ENCODE peak calls at places on chromosomes 13 and 19, in five cellular contexts. O is HCT116, A is gastrocnemius medialis, S is upper lobe of left lung, R is prostate gland. I is an unnamed sample.

GRCh38 chr13:91313103-91313502 is 34.4 kb upstream of the MIR17HG start:
- DNase-seq in O (no peak), A (no peak), S (no peak), R (no peak), I (peak)

GRCh38 chr13:53191091-53191490 is 162.5 kb downstream of the OLFM4 start:
- DNase-seq in O (no peak), A (no peak), S (no peak), R (no peak), I (no peak)

GRCh38 chr19:53868091-53868891 is 608 bp downstream of the MYADM start:
- DNase-seq in O (no peak), A (no peak), S (peak), R (peak), I (no peak)

GRCh38 chr19:12647490-12648071 is 19.0 kb downstream of the MAN2B1 start:
- DNase-seq in O (no peak), A (peak), S (peak), R (peak), I (peak)

GRCh38 chr19:48644839-48645651 is 942 bp downstream of the CA11 start:
- DNase-seq in O (peak), A (peak), S (peak), R (peak), I (peak)

GRCh38 chr19:55080121-55080914 is 4.6 kb downstream of the EPS8L1 start:
- DNase-seq in O (peak), A (no peak), S (peak), R (peak), I (peak)

GRCh38 chr13:48505597-48506091 is 27.2 kb downstream of the RCBTB2 start:
- DNase-seq in O (no peak), A (peak), S (peak), R (peak), I (no peak)

GRCh38 chr13:51715613-51716012 is 88.3 kb downstream of the DHRS12 start:
- DNase-seq in O (no peak), A (no peak), S (no peak), R (no peak), I (no peak)

GRCh38 chr13:32902898-32903297 is 113.3 kb upstream of the KL start:
- DNase-seq in O (no peak), A (peak), S (no peak), R (no peak), I (no peak)

GRCh38 chr19:41957838-41958366 is 1.2 kb downstream of the RABAC1 start:
- DNase-seq in O (peak), A (peak), S (peak), R (peak), I (peak)

GRCh38 chr13:21330126-21330861 is 128.8 kb downstream of the ZDHHC20 start:
- DNase-seq in O (no peak), A (no peak), S (no peak), R (no peak), I (no peak)

GRCh38 chr19:720691-721160 is 12.0 kb downstream of the PALM start:
- DNase-seq in O (no peak), A (no peak), S (no peak), R (no peak), I (no peak)

GRCh38 chr13:51785592-51786424 is 18.2 kb downstream of the DHRS12 start:
- DNase-seq in O (no peak), A (peak), S (peak), R (no peak), I (peak)

GRCh38 chr13:19860884-19861655 is 2.4 kb downstream of the ZMYM5 start:
- DNase-seq in O (peak), A (no peak), S (peak), R (no peak), I (no peak)

GRCh38 chr13:103883698-103884097 is 817.5 kb upstream of the SLC10A2 start:
- DNase-seq in O (no peak), A (no peak), S (no peak), R (no peak), I (no peak)

GRCh38 chr19:45364696-45365095 is 5.7 kb downstream of the ERCC2 start:
- DNase-seq in O (no peak), A (no peak), S (no peak), R (no peak), I (no peak)

DNA sequence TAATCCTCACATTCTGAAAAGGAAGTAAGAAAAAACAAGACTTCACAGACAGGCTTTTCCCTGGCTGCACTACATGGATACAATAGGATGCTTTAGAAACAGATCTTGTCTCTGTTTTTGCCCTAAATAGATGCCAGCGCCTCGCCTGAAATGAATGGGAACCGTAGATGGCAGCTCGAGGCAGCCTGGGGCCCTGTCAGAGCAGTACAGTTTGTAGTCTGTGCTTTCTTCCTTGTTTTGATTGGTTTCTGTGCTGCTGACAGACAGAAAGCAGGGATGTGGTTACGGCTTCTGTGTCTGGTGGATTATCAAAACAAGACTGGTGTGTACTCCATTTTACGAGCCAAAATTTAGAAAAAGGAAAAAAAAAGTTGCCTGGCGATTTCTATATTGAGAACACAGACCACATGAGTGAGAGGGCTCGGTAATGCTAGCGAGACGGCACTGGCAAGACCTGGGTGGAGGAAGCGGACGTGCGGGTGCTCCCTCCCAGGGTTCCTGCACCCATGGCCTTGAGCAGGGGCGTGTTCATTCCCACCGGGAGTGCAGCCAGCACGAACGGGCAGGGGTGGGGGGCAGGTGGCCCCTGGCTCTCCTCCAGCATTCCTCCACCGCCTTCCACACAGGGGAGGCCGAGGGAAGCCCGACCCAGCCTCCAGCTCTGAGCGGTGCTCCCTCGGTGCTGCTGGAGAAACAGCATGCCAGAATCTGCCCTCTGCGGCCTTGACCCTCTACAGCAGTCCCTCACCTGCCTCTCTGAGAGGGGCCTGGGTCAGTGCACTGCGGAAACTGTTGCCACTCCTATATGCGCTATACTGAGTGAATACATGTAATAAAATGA is 37.5 kb upstream of the C1QTNF9 start:
- DNase-seq in O (no peak), A (no peak), S (peak), R (no peak), I (no peak)
- TF ChIP-seq POLR2A in O (no peak), A (no peak), S (peak), R (no peak), I (peak)

GRCh38 chr19:3554254-3555083 is 2.9 kb downstream of the MFSD12 start:
- DNase-seq in O (no peak), A (no peak), S (no peak), R (no peak), I (no peak)

GRCh38 chr19:3556423-3556977 is 886 bp downstream of the MFSD12 start:
- DNase-seq in O (no peak), A (no peak), S (no peak), R (no peak), I (no peak)

GRCh38 chr19:3555653-3556422 is 1.5 kb downstream of the MFSD12 start:
- DNase-seq in O (no peak), A (no peak), S (no peak), R (no peak), I (no peak)

GRCh38 chr19:3556978-3557460 is 367 bp downstream of the MFSD12 start:
- DNase-seq in O (no peak), A (peak), S (peak), R (peak), I (no peak)

DNA sequence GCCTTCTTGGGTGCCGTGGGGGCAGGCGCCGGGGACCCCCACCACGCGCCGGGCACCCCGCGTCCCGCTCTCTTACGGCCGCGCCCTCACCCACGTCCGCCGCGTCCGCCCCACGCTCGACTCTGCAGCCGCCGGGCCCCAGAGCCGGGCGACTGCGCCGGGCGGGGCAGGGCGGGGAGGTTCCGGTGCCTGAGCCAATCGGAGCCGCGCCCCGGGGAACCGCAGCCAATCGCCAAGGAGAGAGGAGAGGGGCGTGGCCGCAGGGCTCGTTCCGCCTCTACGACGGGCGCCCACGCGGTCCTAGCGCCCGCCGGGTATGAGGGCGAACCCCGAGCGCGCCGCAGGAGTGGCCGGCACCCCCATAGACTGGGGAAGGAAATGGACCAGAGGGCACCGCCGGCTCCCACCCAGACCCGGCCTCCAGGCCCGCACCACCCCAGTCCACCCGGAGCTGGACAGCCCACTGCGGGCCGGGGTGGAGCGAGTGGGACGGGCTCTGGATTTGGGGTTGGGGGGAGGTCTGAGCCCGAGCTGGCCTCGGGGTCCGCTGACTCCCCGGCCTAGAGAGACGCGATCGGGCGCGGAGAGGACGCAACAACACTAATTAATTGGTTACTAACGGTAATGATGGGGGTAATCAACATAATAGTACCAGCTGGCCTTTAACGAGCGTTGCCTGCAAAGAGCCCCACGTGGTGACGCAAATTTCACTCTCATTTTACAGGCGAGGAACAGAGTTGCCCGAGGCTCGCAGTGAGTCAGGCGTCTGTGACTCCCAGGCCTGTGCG is at the start of gene MFSD12:
- DNase-seq in O (peak), A (peak), S (peak), R (peak), I (peak)
- TF ChIP-seq POLR2A in O (peak), A (peak), S (peak), R (peak), I (peak)

DNA sequence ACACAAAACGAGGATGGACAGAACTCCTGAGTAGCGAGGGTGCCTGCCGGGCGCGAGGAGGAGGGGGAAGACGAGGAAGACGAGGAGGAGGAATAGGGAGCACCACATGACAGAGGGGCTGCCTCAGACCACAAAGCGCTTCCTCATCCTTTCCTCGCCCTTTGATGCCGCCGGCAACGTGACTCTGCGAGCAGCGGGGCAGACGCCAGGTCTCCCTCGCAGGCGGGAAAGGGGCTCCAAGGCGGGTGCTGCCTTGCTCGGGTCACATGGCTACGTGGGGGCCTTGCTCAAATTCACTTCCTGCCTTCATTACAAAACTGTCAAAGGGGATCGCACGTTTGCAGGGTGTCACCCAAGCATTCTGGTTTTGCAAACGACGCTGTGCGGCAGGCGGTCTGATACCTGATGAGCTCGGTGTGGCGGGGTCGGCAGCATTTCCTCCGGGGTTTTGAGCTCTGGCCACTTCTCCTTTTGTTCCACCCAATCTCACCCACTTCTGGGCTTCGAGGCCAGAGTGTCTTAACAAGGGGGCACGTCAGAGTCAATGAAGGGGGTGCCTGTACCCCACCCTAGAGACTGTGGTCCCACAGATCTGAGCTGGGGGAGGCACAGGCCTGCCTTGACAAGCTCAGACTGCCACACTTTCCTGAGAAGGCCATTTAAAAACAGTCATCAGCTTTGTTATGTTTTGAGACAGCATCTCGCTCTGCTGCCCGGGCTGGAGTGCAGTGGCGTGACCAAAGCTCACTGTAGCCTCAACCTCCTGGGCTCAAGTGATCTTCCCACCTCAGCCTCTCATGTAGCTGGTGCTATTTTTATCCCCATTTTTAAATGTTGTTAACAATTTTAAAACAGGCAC is 14.9 kb downstream of the MAP2K2 start:
- DNase-seq in O (no peak), A (no peak), S (peak), R (no peak), I (no peak)
- TF ChIP-seq POLR2A in O (no peak), A (no peak), S (no peak), R (no peak), I (no peak)

GRCh38 chr19:2047076-2047448 is 4.0 kb downstream of the MKNK2 start:
- DNase-seq in O (no peak), A (peak), S (no peak), R (no peak), I (no peak)
- TF ChIP-seq POLR2A in O (no peak), A (no peak), S (no peak), R (no peak), I (no peak)

GRCh38 chr19:50830266-50831025 is 2.9 kb downstream of the KLK15 start:
- DNase-seq in O (no peak), A (no peak), S (no peak), R (no peak), I (no peak)
- TF ChIP-seq POLR2A in O (no peak), A (no peak), S (no peak), R (no peak), I (no peak)

GRCh38 chr13:42049454-42049780 is 969 bp downstream of the DGKH start:
- DNase-seq in O (no peak), A (no peak), S (no peak), R (no peak), I (no peak)

GRCh38 chr13:42047561-42048322 is 706 bp upstream of the DGKH start:
- DNase-seq in O (peak), A (no peak), S (peak), R (peak), I (peak)

GRCh38 chr13:42048323-42048624 is 174 bp upstream of the DGKH start:
- DNase-seq in O (no peak), A (no peak), S (no peak), R (peak), I (no peak)

GRCh38 chr13:42046448-42046847 is 2.0 kb upstream of the DGKH start:
- DNase-seq in O (no peak), A (no peak), S (no peak), R (no peak), I (no peak)

GRCh38 chr13:42048625-42049453 is at the start of gene DGKH:
- DNase-seq in O (peak), A (peak), S (peak), R (peak), I (peak)
- TF ChIP-seq POLR2A in O (peak), A (peak), S (peak), R (peak), I (no peak)

DNA sequence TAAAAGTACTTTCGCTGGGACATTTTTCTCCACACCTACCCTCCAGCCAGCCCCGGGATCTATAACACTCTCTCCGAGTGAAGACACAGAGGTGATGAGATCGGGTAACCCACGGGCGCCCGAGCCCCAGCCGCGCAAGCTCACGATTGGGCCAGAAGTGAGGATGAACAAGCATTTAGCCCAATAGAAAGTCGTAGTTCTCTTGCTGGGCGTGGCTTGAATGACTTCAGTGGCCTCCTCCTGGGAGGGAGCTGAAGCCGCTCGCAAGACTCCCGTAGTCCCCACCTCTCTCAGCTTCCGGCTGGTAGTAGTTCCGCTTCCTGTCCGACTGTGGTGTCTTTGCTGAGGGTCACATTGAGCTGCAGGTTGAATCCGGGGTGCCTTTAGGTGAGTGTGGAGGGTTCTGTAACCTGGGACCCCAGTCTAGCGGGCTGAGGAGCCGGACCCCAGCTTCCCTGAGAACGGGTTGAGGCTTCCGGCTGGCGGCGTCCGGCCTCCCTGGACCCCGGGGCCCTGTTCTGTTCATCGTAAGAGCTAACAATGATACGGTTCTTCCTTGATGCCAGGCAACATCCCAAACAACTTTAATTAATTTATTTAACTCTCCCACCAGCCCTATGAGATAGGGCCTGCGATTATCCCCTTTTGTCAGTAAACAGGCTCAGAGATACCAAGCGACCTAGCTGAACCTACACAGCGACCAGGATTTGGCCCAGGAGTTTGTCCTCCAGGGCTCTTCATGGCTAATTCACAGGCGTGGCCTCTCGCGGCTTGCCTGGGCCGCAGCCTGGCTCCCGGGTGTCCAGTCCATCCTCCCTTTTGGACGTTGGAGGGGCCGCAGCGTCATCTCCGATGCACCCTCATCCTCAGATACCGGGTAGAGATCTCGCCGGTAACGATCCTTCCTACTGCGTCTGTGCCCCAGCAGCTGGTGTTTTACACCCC is at the start of gene COX6B1:
- DNase-seq in O (peak), A (peak), S (peak), R (peak), I (peak)
- TF ChIP-seq POLR2A in O (peak), A (peak), S (peak), R (peak), I (peak)

DNA sequence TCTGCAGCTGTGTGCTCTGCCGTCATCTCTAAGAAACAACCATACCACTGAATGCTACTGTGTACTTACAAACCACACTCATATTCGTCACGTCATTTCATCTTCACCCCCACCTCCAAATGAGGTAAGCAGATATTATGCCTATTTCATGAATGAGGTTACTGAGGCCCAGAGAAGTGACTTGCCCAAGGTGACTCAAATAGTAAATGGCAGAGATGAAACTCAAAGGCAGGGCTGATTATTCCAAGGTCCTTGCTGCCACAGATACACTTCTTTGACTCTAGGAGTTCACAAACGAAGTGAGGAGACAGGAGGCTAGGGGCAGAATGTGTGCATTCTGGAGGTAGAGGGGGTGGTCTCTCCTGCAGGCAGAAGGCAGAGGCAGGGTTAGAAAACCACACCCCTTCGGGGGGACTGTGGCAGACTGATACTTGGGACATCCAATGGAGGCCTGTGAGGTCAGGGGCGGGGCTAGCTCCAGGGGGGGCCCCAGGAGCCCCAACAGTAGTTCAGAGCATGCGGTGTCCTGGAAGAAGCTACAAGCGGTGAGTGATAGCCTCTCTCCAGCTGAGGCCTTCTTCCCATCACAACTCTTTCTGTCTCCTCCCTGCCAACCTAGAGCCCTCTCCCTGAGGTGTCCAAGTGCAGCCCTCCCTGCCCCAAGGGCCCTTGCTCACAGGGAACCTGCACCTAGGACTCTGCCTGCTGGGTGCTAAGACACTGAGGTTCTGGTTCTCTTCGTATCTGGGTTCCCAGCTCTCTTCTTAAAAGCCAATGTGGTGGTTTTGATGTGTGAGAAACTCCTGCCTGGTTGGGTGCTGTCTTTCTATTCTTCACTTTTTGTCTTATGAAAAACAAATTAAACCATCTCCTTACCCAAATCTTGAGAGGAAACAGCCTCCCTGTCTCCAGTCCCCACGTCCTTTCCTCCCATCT is 4.6 kb upstream of the KMT2B start:
- DNase-seq in O (no peak), A (no peak), S (no peak), R (no peak), I (no peak)
- TF ChIP-seq POLR2A in O (no peak), A (no peak), S (no peak), R (no peak), I (no peak)